ENCODE peak calls at places on chromosome 10, in nine cellular contexts. G is mammary epithelial cell, K is choroid plexus epithelial cell, V is HL-60, H is astrocyte, Q is fibroblast of lung, F is NB4, Z is stomach, L is endodermal cell. S is an unnamed sample.

GRCh38 chr10:101272229-101272868 is 43.1 kb upstream of the LBX1 start:
- DNase-seq in L (peak), V (peak), Q (peak), K (peak), H (peak), F (peak), G (peak), Z (peak), S (peak)

GRCh38 chr10:98664329-98665042 is 217.8 kb upstream of the HPS1 start:
- DNase-seq in H (no peak), Q (no peak), L (peak), Z (no peak), K (peak), G (peak), F (peak), V (peak), S (peak)

GRCh38 chr10:370222-370825 is 235.1 kb downstream of the ZMYND11 start:
- DNase-seq in H (peak), Z (no peak), G (no peak), L (no peak), Q (peak), F (no peak), K (peak), V (no peak), S (no peak)

GRCh38 chr10:124000792-124001201 is 92.6 kb downstream of the CHST15 start:
- DNase-seq in Z (no peak), V (no peak), H (no peak), L (no peak), K (no peak), Q (no peak), G (peak), F (no peak), S (no peak)

GRCh38 chr10:96512524-96512991 is 1.2 kb downstream of the TLL2 start:
- DNase-seq in H (no peak), Q (peak), G (no peak), Z (no peak), F (peak), K (peak), V (peak), L (peak), S (no peak)

GRCh38 chr10:77563638-77564270 is 73.9 kb downstream of the KCNMA1 start:
- DNase-seq in G (no peak), L (no peak), Q (no peak), H (no peak), Z (peak), V (no peak), K (no peak), F (no peak), S (no peak)

GRCh38 chr10:42951486-42952251 is 125.2 kb upstream of the RET start:
- DNase-seq in K (no peak), F (no peak), Z (peak), V (no peak), Q (no peak), H (no peak), L (peak), G (no peak), S (no peak)

GRCh38 chr10:68202965-68203358 is 29.0 kb downstream of the ATOH7 start:
- DNase-seq in H (peak), K (peak), F (peak), L (no peak), V (peak), Z (no peak), G (peak), Q (peak), S (no peak)

GRCh38 chr10:81873932-81874816 is 820 bp upstream of the NRG3 start:
- DNase-seq in F (no peak), G (peak), H (peak), K (peak), Z (peak), L (peak), V (no peak), Q (peak), S (no peak)

GRCh38 chr10:69413221-69413865 is 3.4 kb downstream of the TACR2 start:
- DNase-seq in H (peak), K (peak), Q (peak), F (peak), V (peak), Z (peak), L (peak), G (no peak), S (peak)

GRCh38 chr10:1551636-1552338 is 185.5 kb downstream of the ADARB2 start:
- DNase-seq in V (no peak), Q (no peak), L (no peak), Z (no peak), H (no peak), K (no peak), F (no peak), G (no peak), S (no peak)

GRCh38 chr10:21694646-21695045 is 160.6 kb downstream of the MLLT10 start:
- DNase-seq in Z (no peak), F (no peak), G (no peak), L (no peak), H (peak), K (peak), Q (peak), V (no peak), S (peak)

GRCh38 chr10:6274504-6274903 is 71.8 kb downstream of the PFKFB3 start:
- DNase-seq in L (no peak), H (no peak), V (no peak), Z (no peak), Q (no peak), G (no peak), F (no peak), K (no peak), S (no peak)

GRCh38 chr10:103333934-103334520 is 16.9 kb downstream of the PCGF6 start:
- DNase-seq in Z (no peak), K (peak), Q (peak), L (no peak), H (peak), G (no peak), V (no peak), F (peak), S (no peak)

GRCh38 chr10:75407296-75407715 is 5.7 kb upstream of the ZNF503 start:
- DNase-seq in Z (peak), H (no peak), F (no peak), V (no peak), K (no peak), L (peak), Q (no peak), G (peak), S (no peak)

GRCh38 chr10:75406158-75407065 is 4.8 kb upstream of the ZNF503 start:
- DNase-seq in K (no peak), H (no peak), V (no peak), Z (peak), Q (no peak), L (peak), F (no peak), G (peak), S (no peak)

GRCh38 chr10:75404023-75404334 is 2.4 kb upstream of the ZNF503 start:
- DNase-seq in L (no peak), F (no peak), Z (no peak), K (no peak), Q (no peak), H (no peak), V (no peak), G (no peak), S (no peak)

GRCh38 chr10:75404335-75405200 is 3.0 kb upstream of the ZNF503 start:
- DNase-seq in L (peak), K (no peak), F (no peak), Z (peak), V (no peak), H (no peak), G (peak), Q (peak), S (no peak)

GRCh38 chr10:75405201-75406143 is 3.9 kb upstream of the ZNF503 start:
- DNase-seq in Z (peak), H (peak), L (peak), G (peak), Q (peak), V (no peak), F (no peak), K (no peak), S (no peak)
- H3K4me3 ChIP-seq in Z (peak), H (no peak), L (peak), G (peak), Q (no peak), V (no peak), F (no peak), K (no peak), S (no peak)

GRCh38 chr10:59675812-59676211 is 33.8 kb downstream of the SLC16A9 start:
- DNase-seq in Q (no peak), H (no peak), G (no peak), V (no peak), Z (peak), L (peak), K (no peak), F (peak), S (no peak)
- TF ChIP-seq CTCF in Q (peak), H (no peak), G (peak), V (no peak), Z (no peak), L (peak), K (peak), F (peak), S (peak)

DNA sequence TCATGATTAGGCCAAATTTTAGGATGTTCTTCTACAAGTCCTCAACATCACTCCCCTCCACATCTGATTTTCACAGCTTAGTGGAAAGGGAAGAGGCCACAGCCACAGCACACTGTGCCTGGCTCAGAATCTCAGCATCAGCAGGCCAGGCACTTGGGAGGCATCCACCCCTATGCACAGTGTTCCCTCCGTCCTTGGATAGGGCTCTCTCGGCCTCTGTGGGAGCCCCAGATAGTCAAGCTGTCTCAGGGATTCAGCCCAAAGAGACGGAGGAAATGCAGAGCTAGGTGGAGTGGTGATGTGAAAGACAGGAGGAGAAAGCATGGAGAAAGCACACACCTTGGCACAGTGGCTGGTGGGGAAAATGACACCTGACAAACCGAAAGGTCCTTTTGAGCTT is 1.3 kb downstream of the RBP4 start:
- DNase-seq in Z (no peak), V (no peak), F (no peak), G (no peak), L (peak), K (no peak), H (no peak), Q (no peak), S (no peak)
- H3K4me3 ChIP-seq in Z (no peak), V (no peak), F (no peak), G (no peak), L (no peak), K (no peak), H (no peak), Q (no peak), S (no peak)

GRCh38 chr10:14325325-14325955 is 5.3 kb downstream of the FRMD4A start:
- DNase-seq in K (peak), F (peak), Z (peak), H (peak), Q (no peak), L (peak), V (peak), G (peak), S (no peak)
- TF ChIP-seq CTCF in K (peak), F (peak), Z (no peak), H (peak), Q (peak), L (peak), V (no peak), G (peak), S (peak)

DNA sequence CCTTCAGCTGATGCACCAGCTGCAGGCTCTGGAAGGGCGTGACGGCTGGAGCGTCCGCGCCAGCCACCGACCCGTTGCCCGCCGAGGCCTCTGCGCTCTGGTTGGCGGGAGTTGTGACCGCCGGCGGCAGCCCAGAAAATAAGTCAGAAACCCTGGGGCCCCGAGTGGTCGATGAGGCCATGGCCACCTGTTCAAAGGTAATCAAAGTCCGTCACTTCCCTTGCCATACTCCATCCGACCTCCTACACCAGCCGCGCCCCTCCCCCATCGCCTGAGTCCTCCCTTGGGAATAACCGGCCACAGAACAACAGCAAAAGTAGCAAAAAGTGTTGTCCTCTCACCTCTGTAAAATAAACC is 406 bp downstream of the PRLHR start:
- DNase-seq in K (no peak), F (no peak), L (no peak), G (no peak), Q (no peak), Z (no peak), V (no peak), H (no peak), S (no peak)
- H3K4me3 ChIP-seq in K (no peak), F (no peak), L (peak), G (no peak), Q (no peak), Z (no peak), V (no peak), H (no peak), S (no peak)

GRCh38 chr10:35643151-35643975 is 1.3 kb upstream of the FZD8 start:
- DNase-seq in K (peak), G (no peak), Q (peak), V (no peak), Z (peak), F (peak), H (peak), L (peak), S (no peak)
- TF ChIP-seq CTCF in K (no peak), G (no peak), Q (no peak), V (no peak), Z (no peak), F (no peak), H (no peak), L (no peak), S (no peak)

GRCh38 chr10:119207367-119207668 is at the start of gene GRK5:
- DNase-seq in H (peak), L (peak), Q (peak), F (peak), G (peak), K (peak), V (peak), Z (peak), S (peak)
- H3K4me3 ChIP-seq in H (peak), L (peak), Q (peak), F (peak), G (peak), K (peak), V (peak), Z (peak), S (peak)

S was measured in HFF-Myc.